ENCODE peak calls at places on chromosomes 3 and 15, in nine cellular contexts. G is sigmoid colon, B is endothelial cell, E is fibroblast of mammary gland, C is C1 segment of cervical spinal cord, D is ureter, R is AG08395, V is DMS153, Y is breast epithelium. A is an unnamed sample.

GRCh38 chr3:81728766-81729544 is 32.5 kb downstream of the GBE1 start:
- DNase-seq in G (no peak), B (no peak), E (peak; percentile 47), C (no peak), D (no peak), R (peak; percentile 67), V (no peak), Y (no peak), A (no peak)

GRCh38 chr3:174243194-174243593 is 615.9 kb upstream of the NAALADL2 start:
- DNase-seq in G (no peak), B (no peak), E (peak; percentile 38), C (no peak), D (no peak), R (peak; percentile 14), V (no peak), Y (no peak), A (no peak)

GRCh38 chr3:109115451-109115850 is 2.5 kb downstream of the MORC1 start:
- DNase-seq in G (no peak), B (no peak), E (no peak), C (no peak), D (no peak), R (no peak), V (no peak), Y (no peak), A (no peak)

GRCh38 chr3:31895471-31895870 is 85.6 kb downstream of the OSBPL10 start:
- DNase-seq in G (no peak), B (no peak), E (peak; percentile 48), C (no peak), D (no peak), R (no peak), V (no peak), Y (no peak), A (no peak)

GRCh38 chr15:79522656-79523055 is 90.5 kb downstream of the MINAR1 start:
- DNase-seq in G (no peak), B (no peak), E (peak; percentile 33), C (no peak), D (no peak), R (no peak), V (no peak), Y (no peak), A (no peak)

GRCh38 chr15:27091270-27091940 is 120.4 kb downstream of the GABRG3 start:
- DNase-seq in G (no peak), B (no peak), E (peak; percentile 25), C (no peak), D (no peak), R (peak; percentile 26), V (no peak), Y (no peak), A (no peak)

GRCh38 chr3:132695006-132695405 is 27.2 kb downstream of the NPHP3 start:
- DNase-seq in G (no peak), B (no peak), E (no peak), C (no peak), D (no peak), R (no peak), V (no peak), Y (no peak), A (no peak)

GRCh38 chr3:124363451-124363850 is 366.8 kb upstream of the UMPS start:
- DNase-seq in G (no peak), B (no peak), E (peak; percentile 90), C (no peak), D (no peak), R (peak; percentile 31), V (no peak), Y (no peak), A (peak; percentile 56)

GRCh38 chr3:148957586-148957985 is 33.8 kb upstream of the GYG1 start:
- DNase-seq in G (no peak), B (peak; percentile 41), E (no peak), C (no peak), D (no peak), R (no peak), V (no peak), Y (no peak), A (no peak)

GRCh38 chr3:52245322-52246263 is at the start of gene PPM1M:
- DNase-seq in G (peak; percentile 80), B (peak; percentile 65), E (peak; percentile 21), C (no peak), D (peak; percentile 59), R (peak; percentile 65), V (no peak), Y (no peak), A (no peak)

GRCh38 chr15:70400766-70401541 is 303.2 kb upstream of the TLE3 start:
- DNase-seq in G (no peak), B (no peak), E (peak; percentile 60), C (no peak), D (no peak), R (no peak), V (no peak), Y (no peak), A (no peak)

GRCh38 chr15:92011611-92012367 is 158.3 kb downstream of the SLCO3A1 start:
- DNase-seq in G (no peak), B (no peak), E (peak; percentile 33), C (no peak), D (no peak), R (no peak), V (no peak), Y (no peak), A (no peak)

GRCh38 chr15:25739687-25740121 is 123.4 kb downstream of the ATP10A start:
- DNase-seq in G (no peak), B (peak; percentile 34), E (peak; percentile 58), C (no peak), D (no peak), R (peak; percentile 27), V (no peak), Y (no peak), A (no peak)

GRCh38 chr3:157079677-157080369 is 80.1 kb downstream of the CCNL1 start:
- DNase-seq in G (no peak), B (no peak), E (peak; percentile 55), C (no peak), D (no peak), R (no peak), V (no peak), Y (no peak), A (no peak)

GRCh38 chr15:63035253-63035652 is 7.3 kb upstream of the TPM1 start:
- DNase-seq in G (no peak), B (no peak), E (no peak), C (no peak), D (no peak), R (no peak), V (no peak), Y (no peak), A (no peak)

GRCh38 chr15:70362911-70363310 is 265.2 kb upstream of the TLE3 start:
- DNase-seq in G (peak; percentile 71), B (peak; percentile 66), E (peak; percentile 39), C (no peak), D (peak; percentile 42), R (peak; percentile 45), V (no peak), Y (peak; percentile 17), A (no peak)

GRCh38 chr3:66039590-66039887 is 821 bp upstream of the MAGI1 start:
- DNase-seq in G (peak; percentile 69), B (peak; percentile 58), E (peak; percentile 21), C (no peak), D (no peak), R (peak; percentile 30), V (no peak), Y (no peak), A (no peak)

GRCh38 chr3:71998995-71999673 is 214.2 kb upstream of the PROK2 start:
- DNase-seq in G (no peak), B (no peak), E (peak; percentile 100), C (no peak), D (no peak), R (peak; percentile 95), V (no peak), Y (no peak), A (peak; percentile 97)

A was measured in GM04503.